ENCODE peak calls at places on chromosome 12, in four cellular contexts. O, E, S and J are unnamed samples.

GRCh38 chr12:54569995-54570531 is 18.4 kb downstream of the PPP1R1A start:
- DNase-seq in O (no peak), S (no peak), E (no peak), J (no peak)

GRCh38 chr12:91126516-91126915 is 15.2 kb upstream of the LUM start:
- DNase-seq in E (no peak), O (no peak), S (no peak), J (peak)

GRCh38 chr12:116441292-116441691 is 117.9 kb upstream of the MAP1LC3B2 start:
- DNase-seq in O (no peak), S (no peak), E (no peak), J (no peak)

GRCh38 chr12:131088701-131089525 is 135.2 kb downstream of the ADGRD1 start:
- DNase-seq in O (no peak), S (no peak), E (peak), J (no peak)

GRCh38 chr12:73307260-73307659 is 1035.1 kb downstream of the TRHDE start:
- DNase-seq in E (no peak), S (no peak), O (no peak), J (no peak)

GRCh38 chr12:13039557-13039956 is 4.6 kb upstream of the FAM234B start:
- DNase-seq in E (no peak), O (peak), S (no peak), J (no peak)

GRCh38 chr12:9066183-9066623 is 49.5 kb downstream of the A2M start:
- DNase-seq in S (no peak), E (no peak), O (no peak), J (no peak)

GRCh38 chr12:123696209-123696608 is 15.9 kb upstream of the ATP6V0A2 start:
- DNase-seq in E (peak), S (no peak), O (no peak), J (no peak)

GRCh38 chr12:109879332-109880048 is 851 bp downstream of the GLTP start:
- DNase-seq in S (no peak), O (no peak), E (no peak), J (peak)

GRCh38 chr12:15788266-15789214 is 648 bp downstream of the EPS8 start:
- DNase-seq in E (peak), O (no peak), S (no peak), J (peak)

GRCh38 chr12:110822821-110823415 is 23.9 kb upstream of the CCDC63 start:
- DNase-seq in S (no peak), O (no peak), E (no peak), J (no peak)

GRCh38 chr12:54988402-54989054 is 4.0 kb upstream of the TESPA1 start:
- DNase-seq in E (peak), S (no peak), O (peak), J (peak)

GRCh38 chr12:84038241-84038640 is 874.4 kb downstream of the SLC6A15 start:
- DNase-seq in E (no peak), O (no peak), S (no peak), J (no peak)

GRCh38 chr12:91419809-91420208 is 237.2 kb upstream of the DCN start:
- DNase-seq in S (no peak), O (no peak), E (no peak), J (no peak)

GRCh38 chr12:34404377-34405285 is 382.3 kb downstream of the ALG10 start:
- DNase-seq in S (no peak), O (no peak), E (peak), J (no peak)

GRCh38 chr12:113860950-113861349 is 105.2 kb downstream of the RBM19 start:
- DNase-seq in O (no peak), E (no peak), S (peak), J (peak)

GRCh38 chr12:116726749-116727148 is 11.1 kb downstream of the SPRING1 start:
- DNase-seq in S (no peak), O (no peak), E (no peak), J (peak)

GRCh38 chr12:116928504-116928903 is 17.8 kb downstream of the FBXW8 start:
- DNase-seq in E (no peak), S (no peak), O (no peak), J (no peak)

GRCh38 chr12:46794593-46795190 is 31.1 kb downstream of the SLC38A4 start:
- DNase-seq in E (no peak), S (no peak), O (no peak), J (no peak)

GRCh38 chr12:34405286-34406227 is 383.3 kb downstream of the ALG10 start:
- DNase-seq in S (no peak), E (no peak), O (no peak), J (no peak)

GRCh38 chr12:44876554-44877275 is 600 bp upstream of the NELL2 start:
- DNase-seq in S (no peak), E (no peak), O (peak), J (peak)

GRCh38 chr12:125083092-125083491 is 17.9 kb downstream of the AACS start:
- DNase-seq in E (no peak), O (no peak), S (no peak), J (no peak)

GRCh38 chr12:82964446-82964845 is 277.7 kb downstream of the TMTC2 start:
- DNase-seq in O (no peak), E (no peak), S (no peak), J (no peak)

GRCh38 chr12:131939007-131939406 is 9.9 kb downstream of the PUS1 start:
- DNase-seq in O (no peak), E (no peak), S (no peak), J (no peak)

GRCh38 chr12:13342971-13343370 is 146.4 kb downstream of the EMP1 start:
- DNase-seq in E (no peak), O (no peak), S (no peak), J (peak)

GRCh38 chr12:22527999-22528398 is 16.3 kb downstream of the C2CD5 start:
- DNase-seq in E (no peak), O (no peak), S (peak), J (peak)

GRCh38 chr12:109654357-109654756 is 59.3 kb upstream of the FAM222A start:
- DNase-seq in E (no peak), S (no peak), O (no peak), J (no peak)

DNA sequence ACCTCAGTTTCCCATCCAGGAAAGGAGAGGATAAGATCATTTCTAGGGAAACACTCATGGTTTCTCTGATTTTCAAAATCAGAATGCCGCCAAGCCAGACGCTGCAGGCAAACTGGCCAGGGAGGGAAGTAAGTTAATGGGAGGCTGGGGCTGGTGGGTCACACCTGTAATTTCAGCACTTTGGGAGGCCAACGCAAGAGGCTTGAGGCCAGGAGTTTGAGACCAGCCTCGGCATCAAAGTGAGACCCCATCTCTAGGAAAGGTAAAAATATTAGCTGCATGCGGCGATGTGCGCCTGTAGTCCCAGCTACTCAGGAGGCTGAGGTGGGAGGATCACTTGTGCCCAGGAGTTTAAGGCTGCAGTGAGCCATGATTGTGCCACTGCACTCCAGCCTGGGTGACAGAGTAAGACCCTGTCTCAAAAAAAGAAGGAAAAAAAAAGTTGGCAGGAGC is 587 bp downstream of the SELPLG start:
- DNase-seq in S (no peak), O (peak), E (no peak), J (no peak)
- H3K4me3 ChIP-seq in S (no peak), O (peak), E (peak), J (no peak)

GRCh38 chr12:51954465-51955361 is 3.2 kb downstream of the ACVR1B start:
- DNase-seq in O (no peak), E (peak), S (no peak), J (peak)
- H3K4me3 ChIP-seq in O (no peak), E (peak), S (no peak), J (no peak)

DNA sequence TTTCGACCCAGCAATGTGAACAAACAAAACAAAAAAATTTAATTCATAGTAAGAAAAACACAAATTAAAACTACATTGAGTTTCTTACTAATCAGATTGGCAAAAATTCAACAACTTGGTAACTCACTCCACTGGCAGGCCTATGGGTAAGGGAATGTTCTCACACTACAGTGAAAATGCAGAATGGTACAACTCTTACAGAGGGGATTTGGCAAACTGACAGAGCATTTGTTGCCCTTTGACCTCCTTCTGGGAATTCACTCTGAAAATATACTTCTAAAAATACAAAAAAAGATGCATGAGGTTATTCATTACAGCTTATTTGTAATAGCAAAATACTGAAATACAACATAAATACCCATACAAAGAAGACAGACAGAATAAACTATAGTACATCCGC is 32.8 kb downstream of the ABCD2 start:
- DNase-seq in S (no peak), O (no peak), E (no peak), J (peak)
- H3K4me3 ChIP-seq in S (no peak), O (no peak), E (no peak), J (no peak)

GRCh38 chr12:57620245-57620935 is 9.2 kb downstream of the ARHGEF25 start:
- DNase-seq in O (no peak), E (no peak), S (no peak), J (no peak)
- H3K4me3 ChIP-seq in O (no peak), E (no peak), S (no peak), J (no peak)